ENCODE peak calls at places on chromosomes 13 and 19, in seven cellular contexts. J is amniotic stem cell, A is HEK293T, K is NCI-H2081, M is GM03348, T is neural progenitor cell, P is neural crest cell. B is an unnamed sample.

GRCh38 chr13:63024458-63024857 is 1608.8 kb upstream of the PCDH20 start:
- DNase-seq in J (no peak), A (peak), K (no peak), M (no peak), T (no peak), P (no peak), B (no peak)

GRCh38 chr13:38637576-38637975 is 49.3 kb upstream of the FREM2 start:
- DNase-seq in J (no peak), A (no peak), K (no peak), M (no peak), T (no peak), P (no peak), B (no peak)

GRCh38 chr19:19691683-19692082 is 23.0 kb downstream of the ZNF101 start:
- DNase-seq in J (no peak), A (no peak), K (no peak), M (no peak), T (no peak), P (no peak), B (no peak)

GRCh38 chr13:101785858-101786257 is 333.4 kb downstream of the ITGBL1 start:
- DNase-seq in J (peak), A (peak), K (peak), M (no peak), T (peak), P (peak), B (peak)

GRCh38 chr19:49201042-49201441 is 43.5 kb downstream of the TRPM4 start:
- DNase-seq in J (no peak), A (no peak), K (no peak), M (no peak), T (no peak), P (no peak), B (no peak)

GRCh38 chr13:21031594-21031993 is 29.8 kb downstream of the LATS2 start:
- DNase-seq in J (no peak), A (no peak), K (no peak), M (no peak), T (no peak), P (no peak), B (no peak)

GRCh38 chr13:106277483-106278154 is 257.8 kb downstream of the EFNB2 start:
- DNase-seq in J (no peak), A (no peak), K (no peak), M (no peak), T (peak), P (no peak), B (no peak)

GRCh38 chr19:37907735-37908066 is 693 bp downstream of the SIPA1L3 start:
- DNase-seq in J (no peak), A (no peak), K (no peak), M (no peak), T (no peak), P (no peak), B (no peak)

GRCh38 chr13:102038787-102039186 is 363.1 kb downstream of the FGF14 start:
- DNase-seq in J (no peak), A (no peak), K (no peak), M (no peak), T (no peak), P (no peak), B (no peak)

GRCh38 chr13:54183166-54183565 is 1154.6 kb downstream of the OLFM4 start:
- DNase-seq in J (no peak), A (no peak), K (no peak), M (no peak), T (no peak), P (no peak), B (no peak)

GRCh38 chr19:58009666-58010301 is 7.2 kb upstream of the ZNF606 start:
- DNase-seq in J (no peak), A (no peak), K (no peak), M (peak), T (peak), P (no peak), B (peak)

GRCh38 chr13:51222510-51223283 is 499 bp downstream of the FAM124A start:
- DNase-seq in J (no peak), A (peak), K (no peak), M (no peak), T (peak), P (peak), B (no peak)

GRCh38 chr19:18421371-18421959 is 2.3 kb downstream of the SSBP4 start:
- DNase-seq in J (no peak), A (no peak), K (no peak), M (no peak), T (no peak), P (no peak), B (no peak)

GRCh38 chr19:2602391-2603181 is 99.9 kb downstream of the GNG7 start:
- DNase-seq in J (peak), A (no peak), K (peak), M (peak), T (peak), P (no peak), B (no peak)

GRCh38 chr13:40221460-40222201 is 444.8 kb downstream of the FOXO1 start:
- DNase-seq in J (no peak), A (no peak), K (no peak), M (no peak), T (no peak), P (no peak), B (no peak)

GRCh38 chr13:101415358-101416174 is 742 bp downstream of the NALCN start:
- DNase-seq in J (no peak), A (no peak), K (peak), M (no peak), T (peak), P (no peak), B (no peak)

GRCh38 chr13:113906566-113906965 is 42.7 kb upstream of the GAS6 start:
- DNase-seq in J (no peak), A (no peak), K (peak), M (no peak), T (no peak), P (no peak), B (peak)

GRCh38 chr19:4597975-4598671 is 38.6 kb upstream of the SEMA6B start:
- DNase-seq in J (no peak), A (peak), K (peak), M (peak), T (peak), P (peak), B (peak)

GRCh38 chr19:30666301-30666803 is 294.2 kb downstream of the ZNF536 start:
- DNase-seq in J (peak), A (peak), K (no peak), M (peak), T (peak), P (peak), B (peak)

GRCh38 chr19:2883686-2884439 is 16.7 kb downstream of the ZNF556 start:
- DNase-seq in J (no peak), A (no peak), K (no peak), M (no peak), T (no peak), P (no peak), B (no peak)

GRCh38 chr13:24459234-24459633 is 53.3 kb downstream of the PARP4 start:
- DNase-seq in J (peak), A (no peak), K (no peak), M (peak), T (no peak), P (no peak), B (peak)

GRCh38 chr13:95505265-95505664 is 47.3 kb upstream of the CLDN10 start:
- DNase-seq in J (no peak), A (no peak), K (no peak), M (no peak), T (peak), P (no peak), B (no peak)

GRCh38 chr19:17526922-17527321 is 15.5 kb downstream of the PGLS start:
- DNase-seq in J (no peak), A (no peak), K (no peak), M (no peak), T (no peak), P (no peak), B (peak)

GRCh38 chr19:1690570-1691307 is 38.3 kb upstream of the TCF3 start:
- DNase-seq in J (no peak), A (peak), K (no peak), M (peak), T (peak), P (peak), B (peak)

GRCh38 chr13:70817571-70817970 is 709.3 kb upstream of the KLHL1 start:
- DNase-seq in J (peak), A (no peak), K (no peak), M (no peak), T (no peak), P (no peak), B (no peak)

GRCh38 chr13:98365291-98365690 is 188.2 kb upstream of the RNF113B start:
- DNase-seq in J (no peak), A (no peak), K (no peak), M (no peak), T (no peak), P (no peak), B (no peak)

GRCh38 chr13:53060840-53061485 is 32.4 kb downstream of the OLFM4 start:
- DNase-seq in J (no peak), A (no peak), K (no peak), M (no peak), T (no peak), P (no peak), B (no peak)

B was measured in RPMI8226.